ENCODE peak calls at places on chromosomes 11 and 22, in eight cellular contexts. P is brain microvascular endothelial cell; H is adrenal gland; D is uterus; X is GM23338; T is HCT116; Z is A549; R is CD8-positive, alpha-beta T cell. C is an unnamed sample.
A peak's percentile ranks its signal among the peaks of the same experiment; 100 is the strongest.

GRCh38 chr22:23119492-23120414 is 22.0 kb downstream of the RSPH14 start:
- DNase-seq in X (no peak), R (peak; percentile 22), D (no peak), H (no peak), P (peak; percentile 2), Z (no peak), T (no peak), C (no peak)

GRCh38 chr11:75265851-75266531 is 25.4 kb downstream of the TPBGL start:
- DNase-seq in H (no peak), P (no peak), T (no peak), X (no peak), Z (no peak), D (no peak), R (no peak), C (no peak)

GRCh38 chr11:20931029-20931428 is 261.6 kb downstream of the NELL1 start:
- DNase-seq in X (no peak), H (no peak), P (no peak), T (no peak), Z (no peak), R (no peak), D (no peak), C (no peak)

GRCh38 chr11:70669871-70670683 is 271.7 kb downstream of the CTTN start:
- DNase-seq in D (no peak), R (no peak), T (no peak), H (no peak), P (no peak), Z (no peak), X (no peak), C (no peak)

GRCh38 chr11:8006349-8006977 is 19.3 kb downstream of the EIF3F start:
- DNase-seq in T (peak; percentile 54), H (peak; percentile 73), X (peak; percentile 92), Z (peak; percentile 66), P (peak; percentile 78), D (peak; percentile 55), R (no peak), C (no peak)

GRCh38 chr11:118961591-118961990 is 5.5 kb downstream of the UPK2 start:
- DNase-seq in H (no peak), D (no peak), R (no peak), Z (no peak), X (peak; percentile 30), T (no peak), P (no peak), C (no peak)

GRCh38 chr11:130774703-130775102 is 141.6 kb downstream of the SNX19 start:
- DNase-seq in D (no peak), X (no peak), R (no peak), P (no peak), H (peak; percentile 24), T (no peak), Z (no peak), C (no peak)

GRCh38 chr11:114197799-114198500 is 98.2 kb upstream of the NNMT start:
- DNase-seq in R (no peak), Z (no peak), P (peak; percentile 77), T (no peak), H (peak; percentile 88), D (peak; percentile 71), X (no peak), C (peak; percentile 90)

GRCh38 chr11:74397531-74398243 is 546 bp downstream of the PGM2L1 start:
- DNase-seq in Z (peak; percentile 72), P (peak; percentile 11), H (no peak), R (no peak), D (no peak), X (peak; percentile 76), T (peak; percentile 48), C (no peak)

GRCh38 chr22:50734986-50735738 is 2.8 kb upstream of the ACR start:
- DNase-seq in Z (no peak), X (no peak), H (no peak), R (no peak), D (no peak), T (no peak), P (no peak), C (no peak)

GRCh38 chr11:104898685-104899013 is 389 bp upstream of the CASP12 start:
- DNase-seq in X (no peak), R (no peak), Z (no peak), H (no peak), P (no peak), D (no peak), T (no peak), C (no peak)

GRCh38 chr11:74870485-74870884 is 78.4 kb downstream of the XRRA1 start:
- DNase-seq in X (peak; percentile 78), P (peak; percentile 34), D (no peak), H (no peak), T (peak; percentile 10), R (no peak), Z (peak; percentile 74), C (no peak)

GRCh38 chr11:10588904-10589303 is 20.4 kb upstream of the LYVE1 start:
- DNase-seq in P (no peak), H (no peak), D (no peak), X (no peak), Z (no peak), T (no peak), R (no peak), C (no peak)

GRCh38 chr22:47805394-47805935 is 1043.0 kb downstream of the TBC1D22A start:
- DNase-seq in T (no peak), H (no peak), D (no peak), P (no peak), R (no peak), Z (no peak), X (no peak), C (no peak)

GRCh38 chr11:1763796-1764661 is at the start of gene CTSD:
- DNase-seq in P (peak; percentile 63), X (peak; percentile 91), R (peak; percentile 69), D (peak; percentile 85), Z (peak; percentile 84), T (peak; percentile 27), H (peak; percentile 94), C (peak; percentile 90)

GRCh38 chr11:1761857-1762536 is 1.7 kb downstream of the CTSD start:
- DNase-seq in D (no peak), R (no peak), P (no peak), T (no peak), Z (no peak), X (no peak), H (no peak), C (no peak)

GRCh38 chr11:1763336-1763795 is 361 bp downstream of the CTSD start:
- DNase-seq in Z (no peak), H (no peak), P (no peak), D (no peak), T (no peak), X (no peak), R (no peak), C (no peak)

GRCh38 chr11:1761110-1761856 is 2.4 kb downstream of the CTSD start:
- DNase-seq in X (no peak), Z (no peak), P (no peak), T (no peak), D (no peak), H (no peak), R (no peak), C (no peak)

GRCh38 chr11:1762537-1763302 is 1.0 kb downstream of the CTSD start:
- DNase-seq in H (peak; percentile 74), P (no peak), Z (peak; percentile 69), T (peak; percentile 19), X (no peak), D (no peak), R (no peak), C (peak; percentile 82)
- H3K27ac ChIP-seq in H (peak overlapping the region; percentile 100), P (no peak overlapping the region), Z (peak overlapping the region; percentile 96), T (peak overlapping the region; percentile 74), X (no peak overlapping the region), D (peak overlapping the region; percentile 70), R (peak overlapping the region; percentile 45), C (peak overlapping the region; percentile 98)

GRCh38 chr11:133533205-133533604 is 904 bp upstream of the OPCML start:
- DNase-seq in P (no peak), Z (no peak), T (no peak), H (no peak), D (no peak), X (no peak), R (no peak), C (no peak)

GRCh38 chr11:133531971-133532651 is at the start of gene OPCML:
- DNase-seq in H (no peak), D (no peak), X (peak; percentile 64), T (no peak), Z (no peak), R (no peak), P (no peak), C (no peak)

GRCh38 chr11:133529807-133530500 is 2.3 kb downstream of the OPCML start:
- DNase-seq in X (peak; percentile 71), R (no peak), H (no peak), T (no peak), P (no peak), D (no peak), Z (no peak), C (no peak)

GRCh38 chr11:133531450-133531849 is 851 bp downstream of the OPCML start:
- DNase-seq in Z (no peak), D (no peak), R (no peak), H (no peak), T (no peak), X (peak; percentile 74), P (no peak), C (no peak)

GRCh38 chr11:133530501-133530835 is 1.8 kb downstream of the OPCML start:
- DNase-seq in H (no peak), D (no peak), Z (no peak), R (no peak), P (no peak), X (peak; percentile 82), T (no peak), C (no peak)
- TF ChIP-seq CTCF in H (no peak), D (no peak), Z (no peak), R (no peak), P (no peak), X (peak; percentile 59), T (no peak), C (no peak)

DNA sequence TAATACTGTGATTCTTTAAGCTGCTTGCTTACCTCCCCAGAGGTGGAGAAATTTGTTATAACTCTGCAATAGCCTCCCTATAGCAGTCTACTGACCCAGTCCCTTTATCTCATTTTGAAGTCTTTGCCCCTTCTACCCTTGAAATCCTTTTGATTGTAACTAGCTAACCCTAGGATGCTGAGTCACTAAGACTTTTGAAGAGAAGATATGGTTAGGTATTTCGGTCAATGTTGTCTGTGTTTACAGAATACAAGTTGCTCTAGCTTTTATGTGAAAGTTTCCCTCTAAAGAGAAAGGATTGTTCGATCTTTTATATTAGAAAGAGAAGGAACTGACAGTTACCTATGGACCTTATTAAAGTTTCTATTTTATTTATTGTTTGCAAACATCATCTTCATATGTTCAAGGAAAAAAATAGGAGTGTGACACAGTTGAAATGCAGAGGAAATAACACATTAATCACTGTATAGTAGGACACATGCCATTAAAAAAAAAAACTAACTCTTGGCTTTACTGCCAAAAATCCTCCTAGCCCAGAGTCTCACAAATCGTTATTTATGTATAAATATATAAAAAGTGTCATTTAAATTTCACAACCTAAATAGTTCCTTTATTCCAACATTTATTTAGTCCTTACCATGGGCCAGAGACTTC is 3.1 kb downstream of the HYLS1 start:
- DNase-seq in H (no peak), X (no peak), Z (no peak), D (no peak), T (no peak), R (no peak), P (no peak), C (no peak)
- H3K27ac ChIP-seq in H (no peak overlapping the region), X (no peak overlapping the region), Z (peak overlapping the region; percentile 67), D (no peak overlapping the region), T (no peak overlapping the region), R (no peak overlapping the region), P (no peak overlapping the region), C (no peak overlapping the region)

DNA sequence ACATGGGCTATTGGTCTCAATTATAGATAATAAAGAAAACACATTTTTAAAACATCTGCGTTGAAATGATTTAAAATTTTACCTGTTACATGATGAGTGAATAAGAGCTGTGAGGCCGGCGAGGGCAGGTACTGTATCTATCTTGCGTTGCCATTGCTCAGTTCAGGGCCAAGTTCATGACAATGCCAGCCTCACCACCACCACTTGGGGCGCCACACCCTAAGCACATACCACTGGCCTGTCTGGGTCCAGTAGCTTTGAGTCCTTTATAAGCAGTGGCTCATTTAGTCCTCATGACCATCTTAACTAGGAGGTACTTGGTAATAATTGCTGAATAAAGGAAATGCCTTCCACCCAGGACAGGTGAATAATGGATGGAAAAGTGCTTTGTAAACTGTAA is 14.5 kb upstream of the MB start:
- DNase-seq in R (no peak), T (peak; percentile 65), P (peak; percentile 31), X (peak; percentile 92), H (no peak), D (no peak), Z (peak; percentile 81), C (no peak)
- TF ChIP-seq CTCF in R (peak; percentile 21), T (peak; percentile 55), P (peak; percentile 80), X (peak; percentile 92), H (peak; percentile 37), D (no peak), Z (peak; percentile 48), C (no peak)

C was measured in right atrium auricular region.